ENCODE peak calls at places on chromosomes 11 and 22, in five cellular contexts. A is OCI-LY7, P is heart right ventricle, O is GM06990, J is GM12865. F is an unnamed sample.

GRCh38 chr22:36325163-36326031 is 62.4 kb downstream of the MYH9 start:
- DNase-seq in A (no peak), O (no peak), J (no peak), P (no peak), F (no peak)

GRCh38 chr11:2400069-2400760 is at the start of gene TSSC4:
- DNase-seq in A (peak), J (peak), P (peak), O (peak), F (peak)

GRCh38 chr11:88301478-88302140 is 35.9 kb downstream of the CTSC start:
- DNase-seq in J (peak), A (no peak), P (no peak), O (peak), F (no peak)

GRCh38 chr11:121592708-121593107 is 139.9 kb upstream of the SORL1-AS1 start:
- DNase-seq in O (no peak), P (no peak), A (no peak), J (peak), F (no peak)

GRCh38 chr11:112451250-112451649 is 190.6 kb upstream of the PLET1 start:
- DNase-seq in J (no peak), P (no peak), A (no peak), O (no peak), F (no peak)

GRCh38 chr22:24198682-24199052 is 17.4 kb downstream of the SUSD2 start:
- DNase-seq in A (no peak), J (no peak), P (no peak), O (no peak), F (no peak)

GRCh38 chr22:20520093-20520511 is 12.7 kb downstream of the MED15 start:
- DNase-seq in O (no peak), J (no peak), P (no peak), A (no peak), F (no peak)

GRCh38 chr22:31333648-31334047 is 12.5 kb downstream of the PATZ1 start:
- DNase-seq in J (no peak), A (no peak), O (no peak), P (no peak), F (no peak)

GRCh38 chr11:29448246-29448877 is 568.5 kb downstream of the KCNA4 start:
- DNase-seq in O (no peak), J (peak), A (peak), P (no peak), F (no peak)

GRCh38 chr11:78536933-78537332 is 37.7 kb downstream of the NARS2 start:
- DNase-seq in J (no peak), O (no peak), P (no peak), A (no peak), F (no peak)

GRCh38 chr11:33089776-33090175 is 50.4 kb downstream of the TCP11L1 start:
- DNase-seq in A (no peak), J (peak), P (no peak), O (no peak), F (no peak)

GRCh38 chr11:9688716-9689511 is 25.0 kb downstream of the SWAP70 start:
- DNase-seq in J (peak), A (peak), P (no peak), O (peak), F (no peak)

GRCh38 chr22:38941488-38941987 is 15.9 kb upstream of the APOBEC3A start:
- DNase-seq in J (peak), A (no peak), O (peak), P (no peak), F (no peak)

GRCh38 chr22:37517826-37518450 is 1.3 kb downstream of the CARD10 start:
- DNase-seq in P (no peak), J (no peak), A (no peak), O (no peak), F (no peak)

GRCh38 chr11:125871391-125872137 is 15.9 kb upstream of the HYLS1 start:
- DNase-seq in J (peak), A (peak), P (no peak), O (no peak), F (no peak)

GRCh38 chr11:86800076-86800955 is at the start of gene PRSS23:
- DNase-seq in O (no peak), A (no peak), P (peak), J (no peak), F (no peak)

GRCh38 chr11:13679768-13680167 is 11.3 kb downstream of the FAR1 start:
- DNase-seq in A (no peak), P (no peak), J (no peak), O (no peak), F (no peak)

GRCh38 chr11:125064070-125064469 is 965 bp downstream of the SLC37A2 start:
- DNase-seq in J (no peak), A (no peak), P (no peak), O (no peak), F (no peak)

GRCh38 chr11:68355471-68355870 is 43.1 kb downstream of the LRP5 start:
- DNase-seq in O (no peak), P (no peak), J (no peak), A (no peak), F (no peak)

GRCh38 chr22:36335621-36336020 is 52.1 kb downstream of the MYH9 start:
- DNase-seq in J (no peak), P (no peak), O (no peak), A (no peak), F (no peak)

GRCh38 chr11:2585566-2586090 is 114.2 kb downstream of the KCNQ1OT1 start:
- DNase-seq in P (peak), O (no peak), J (no peak), A (no peak), F (no peak)

GRCh38 chr11:126163074-126163700 is 48.3 kb downstream of the RPUSD4 start:
- DNase-seq in A (no peak), P (no peak), J (no peak), O (no peak), F (peak)

GRCh38 chr11:22304337-22304961 is 33.7 kb upstream of the SLC17A6 start:
- DNase-seq in P (no peak), J (peak), O (no peak), A (peak), F (peak)

GRCh38 chr22:50276143-50276542 is 6.0 kb upstream of the MAPK11 start:
- DNase-seq in P (peak), A (peak), J (peak), O (peak), F (no peak)

GRCh38 chr11:2625183-2625582 is 74.6 kb downstream of the KCNQ1OT1 start:
- DNase-seq in A (no peak), P (no peak), O (no peak), J (no peak), F (no peak)

GRCh38 chr22:48536691-48537591 is 1290.7 kb downstream of the BRD1 start:
- DNase-seq in P (no peak), J (no peak), O (no peak), A (no peak), F (no peak)

GRCh38 chr22:49779853-49780271 is 47.8 kb downstream of the BRD1 start:
- DNase-seq in A (no peak), O (no peak), J (no peak), P (no peak), F (no peak)

GRCh38 chr22:38258895-38259294 is 13.9 kb downstream of the TMEM184B start:
- DNase-seq in P (peak), O (no peak), J (no peak), A (no peak), F (no peak)

GRCh38 chr11:61645179-61645868 is 34.9 kb upstream of the DAGLA start:
- DNase-seq in A (no peak), O (no peak), J (no peak), P (no peak), F (no peak)

GRCh38 chr11:108241370-108242037 is 18.6 kb downstream of the ATM start:
- DNase-seq in P (no peak), J (no peak), O (no peak), A (no peak), F (no peak)

GRCh38 chr11:7672960-7673723 is at the start of gene CYB5R2:
- DNase-seq in J (peak), P (peak), O (peak), A (no peak), F (no peak)

GRCh38 chr11:130871616-130872015 is 44.7 kb downstream of the SNX19 start:
- DNase-seq in P (no peak), J (no peak), O (no peak), A (no peak), F (no peak)

GRCh38 chr11:63939351-63939920 is 634 bp downstream of the NAA40 start:
- DNase-seq in O (peak), P (no peak), A (peak), J (no peak), F (no peak)

GRCh38 chr11:118841469-118842222 is 42.0 kb upstream of the CXCR5 start:
- DNase-seq in O (no peak), A (peak), P (no peak), J (peak), F (no peak)

GRCh38 chr11:13140028-13140870 is 131.1 kb downstream of the RASSF10 start:
- DNase-seq in J (peak), O (no peak), P (no peak), A (no peak), F (peak)

GRCh38 chr11:28153586-28153985 is 45.4 kb downstream of the METTL15 start:
- DNase-seq in A (no peak), O (no peak), J (no peak), P (no peak), F (no peak)

GRCh38 chr11:73464347-73464746 is 88.1 kb downstream of the RELT start:
- DNase-seq in A (no peak), P (no peak), O (no peak), J (no peak), F (no peak)

GRCh38 chr11:68927280-68928107 is 23.8 kb downstream of the IGHMBP2 start:
- DNase-seq in O (no peak), A (peak), J (peak), P (no peak), F (no peak)

GRCh38 chr11:71083105-71083504 is 169.3 kb downstream of the SHANK2 start:
- DNase-seq in P (no peak), O (no peak), J (no peak), A (no peak), F (no peak)

GRCh38 chr11:71089571-71089970 is 162.8 kb downstream of the SHANK2 start:
- DNase-seq in O (no peak), J (no peak), P (no peak), A (no peak), F (no peak)

GRCh38 chr11:71082454-71082853 is 169.9 kb downstream of the SHANK2 start:
- DNase-seq in O (no peak), A (no peak), J (no peak), P (no peak), F (no peak)

GRCh38 chr11:71084306-71085012 is 167.9 kb downstream of the SHANK2 start:
- DNase-seq in A (no peak), P (no peak), O (no peak), J (no peak), F (no peak)

GRCh38 chr11:71086687-71087258 is 165.6 kb downstream of the SHANK2 start:
- DNase-seq in P (no peak), J (peak), O (no peak), A (peak), F (no peak)
- TF ChIP-seq CTCF in P (peak), J (peak), O (peak), A (peak), F (peak)

DNA sequence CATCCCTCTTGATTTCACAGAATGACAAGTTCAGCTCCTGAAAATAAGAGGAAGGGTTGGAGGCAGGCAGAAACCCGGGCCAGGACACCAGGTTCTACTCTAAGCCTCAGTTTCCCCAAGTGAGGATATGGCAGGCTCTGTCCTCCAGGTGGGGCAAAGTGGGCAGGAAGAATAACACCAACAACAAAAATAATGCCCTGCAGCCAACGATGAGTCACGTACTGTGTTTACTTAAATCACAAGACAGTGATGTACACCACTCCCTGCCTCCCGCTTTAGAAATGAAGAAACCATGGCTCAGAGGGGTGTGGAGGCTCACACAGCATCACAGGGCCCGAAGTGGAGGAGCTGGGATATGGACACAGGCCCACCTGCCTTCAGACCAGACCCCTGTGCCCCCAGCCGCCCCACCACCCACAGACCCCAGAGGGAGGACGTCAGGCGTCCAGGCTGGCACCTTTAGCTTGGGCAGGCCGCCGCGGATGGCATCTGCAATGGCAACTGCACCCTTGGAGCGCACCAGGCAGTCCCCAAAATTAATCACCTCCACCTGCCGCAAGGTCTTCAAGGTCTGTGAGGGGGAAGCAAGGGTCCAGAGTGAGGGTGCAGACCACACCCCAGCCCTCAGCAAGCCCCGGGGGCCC is 15.6 kb upstream of the CHADL start:
- DNase-seq in O (no peak), P (no peak), A (no peak), J (no peak), F (peak)
- TF ChIP-seq CTCF in O (no peak), P (no peak), A (no peak), J (no peak), F (peak)

DNA sequence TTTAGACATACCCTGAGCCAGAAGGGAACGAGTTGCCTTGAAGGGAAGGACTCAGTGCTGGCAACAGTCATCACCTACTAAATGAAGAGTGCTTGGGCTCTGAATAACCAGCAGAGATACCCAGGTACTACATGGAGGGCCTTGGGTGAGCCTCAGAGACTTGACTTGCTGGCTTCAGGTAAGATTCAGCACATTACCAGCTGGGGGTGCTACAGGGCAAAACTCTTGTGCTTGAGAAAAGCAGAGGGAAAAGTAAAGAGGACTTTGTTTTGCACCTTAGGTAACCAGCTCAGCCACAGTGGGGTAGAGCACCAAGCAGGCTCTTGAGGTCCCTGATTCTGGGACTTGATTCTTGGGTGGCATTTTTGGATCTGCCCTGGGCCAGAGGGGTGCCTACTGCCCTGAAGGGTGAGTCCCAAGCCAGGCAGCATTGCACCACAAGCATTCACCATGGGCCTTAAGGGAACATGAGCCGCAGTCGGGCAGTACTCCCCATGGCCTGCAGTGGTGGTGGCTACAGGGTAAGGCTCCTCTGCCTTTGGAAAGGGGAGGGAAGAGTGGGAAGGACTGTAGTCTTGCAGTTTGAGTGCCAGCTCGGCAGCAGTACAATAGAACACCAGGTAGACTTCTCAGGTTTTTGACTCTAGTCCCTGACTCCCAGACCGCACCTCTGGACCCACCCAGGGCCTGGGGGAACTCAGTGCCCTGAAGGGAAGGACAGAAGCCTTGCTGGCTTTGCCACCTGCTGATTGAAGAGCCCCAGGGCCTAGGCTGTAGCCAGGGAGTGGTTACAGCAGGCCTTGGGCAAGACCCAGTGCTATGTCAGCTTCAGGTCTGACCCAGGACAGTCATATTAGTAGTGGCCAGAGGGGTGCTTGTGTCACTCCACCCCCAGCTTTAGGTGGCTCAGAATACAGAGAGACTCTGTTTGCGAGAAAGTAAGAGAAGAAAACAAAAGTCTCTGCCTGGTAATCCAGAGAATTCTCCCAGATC is 22.7 kb upstream of the PLEKHA7 start:
- DNase-seq in P (no peak), O (no peak), J (peak), A (peak), F (no peak)
- TF ChIP-seq CTCF in P (no peak), O (peak), J (peak), A (peak), F (peak)

GRCh38 chr11:81197396-81197795 is 1536.3 kb downstream of the FAM181B start:
- DNase-seq in O (no peak), A (no peak), P (no peak), J (no peak), F (no peak)
- TF ChIP-seq CTCF in O (no peak), A (no peak), P (no peak), J (no peak), F (no peak)

GRCh38 chr11:47552086-47552580 is 799 bp downstream of the CELF1 start:
- DNase-seq in J (peak), A (peak), P (no peak), O (no peak), F (no peak)

GRCh38 chr11:47551086-47551485 is 1.8 kb downstream of the CELF1 start:
- DNase-seq in J (peak), P (no peak), A (peak), O (no peak), F (no peak)

GRCh38 chr11:47553417-47553746 is 450 bp upstream of the CELF1 start:
- DNase-seq in P (no peak), J (no peak), O (no peak), A (no peak), F (no peak)

GRCh38 chr11:47550288-47551052 is 2.5 kb downstream of the CELF1 start:
- DNase-seq in J (no peak), O (no peak), A (peak), P (no peak), F (peak)

DNA sequence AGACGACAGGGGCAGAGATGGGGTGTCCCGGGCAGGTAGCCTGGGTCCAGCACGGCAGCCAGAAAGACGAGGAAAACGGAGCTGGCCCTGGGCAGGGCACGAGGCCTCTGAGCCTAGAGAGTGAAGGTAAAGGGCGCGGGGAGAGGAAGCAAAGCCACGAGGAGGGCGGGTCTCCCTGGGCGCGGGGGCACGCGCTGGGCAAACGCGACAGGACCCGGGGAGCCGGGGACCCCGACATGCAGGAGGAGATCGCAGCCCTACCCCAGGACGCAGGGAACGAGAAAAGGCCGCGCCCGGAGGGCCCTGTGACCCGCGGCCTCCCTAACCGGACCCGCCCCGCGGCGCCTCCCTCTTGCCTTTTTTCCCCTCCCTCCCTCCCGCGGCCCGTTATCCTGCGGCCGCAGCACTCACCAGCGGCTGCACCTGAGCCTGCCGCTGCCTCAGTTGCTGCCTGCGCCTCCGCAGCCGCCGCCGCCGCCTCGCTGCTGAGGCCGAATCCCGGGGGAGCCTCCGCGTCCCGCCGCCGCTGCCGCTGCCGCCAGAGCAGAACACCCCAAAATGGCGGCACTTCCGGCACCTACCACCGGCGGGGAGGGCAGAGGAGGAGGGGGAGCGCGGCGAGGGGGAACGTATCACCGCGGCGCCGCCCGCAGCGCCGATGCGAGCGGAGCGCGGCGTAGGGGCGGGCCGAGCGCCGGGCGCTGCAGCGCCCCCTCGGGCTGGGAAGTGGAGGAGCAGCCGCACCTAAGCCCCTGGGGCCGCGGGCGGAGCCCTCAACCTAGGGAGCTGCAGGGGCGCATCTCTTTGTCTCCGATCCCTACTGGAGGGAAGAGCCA is at the start of gene CELF1:
- DNase-seq in J (peak), O (peak), A (peak), P (peak), F (no peak)
- TF ChIP-seq CTCF in J (peak), O (peak), A (peak), P (peak), F (peak)